ENCODE peak calls at places on chromosomes 5 and 9, in eight cellular contexts. One of them, this sample, is unnamed.

GRCh38 chr9:85212209-85212608 is 529.5 kb downstream of the AGTPBP1 start:
- DNase-seq in Peyer's patch: no peak
- DNase-seq in spleen: no peak
- DNase-seq in A549: peak; percentile 2
- DNase-seq in uterus: no peak
- DNase-seq in K562: no peak
- DNase-seq in body of pancreas: no peak
- DNase-seq in IMR-90: no peak
- DNase-seq in this sample: no peak

GRCh38 chr5:2355859-2356258 is 395.6 kb downstream of the IRX2 start:
- DNase-seq in Peyer's patch: no peak
- DNase-seq in A549: no peak
- DNase-seq in body of pancreas: no peak
- DNase-seq in IMR-90: no peak
- DNase-seq in uterus: no peak
- DNase-seq in K562: no peak
- DNase-seq in spleen: no peak
- DNase-seq in this sample: no peak

GRCh38 chr5:120934003-120934402 is 469.9 kb downstream of the PRR16 start:
- DNase-seq in Peyer's patch: no peak
- DNase-seq in K562: no peak
- DNase-seq in A549: no peak
- DNase-seq in body of pancreas: no peak
- DNase-seq in uterus: no peak
- DNase-seq in spleen: no peak
- DNase-seq in IMR-90: no peak
- DNase-seq in this sample: no peak

GRCh38 chr9:131011274-131012022 is 2.5 kb downstream of the LAMC3 start:
- DNase-seq in K562: peak; percentile 72
- DNase-seq in Peyer's patch: no peak
- DNase-seq in A549: no peak
- DNase-seq in body of pancreas: no peak
- DNase-seq in IMR-90: no peak
- DNase-seq in uterus: no peak
- DNase-seq in spleen: no peak
- DNase-seq in this sample: peak; percentile 18

GRCh38 chr9:138070815-138071214 is 193.2 kb downstream of the CACNA1B start:
- DNase-seq in Peyer's patch: peak; percentile 15
- DNase-seq in A549: no peak
- DNase-seq in spleen: peak; percentile 33
- DNase-seq in IMR-90: no peak
- DNase-seq in uterus: peak; percentile 4
- DNase-seq in K562: no peak
- DNase-seq in body of pancreas: peak; percentile 2
- DNase-seq in this sample: no peak

GRCh38 chr9:2967779-2968178 is 123.9 kb upstream of the PUM3 start:
- DNase-seq in spleen: no peak
- DNase-seq in K562: no peak
- DNase-seq in IMR-90: no peak
- DNase-seq in uterus: no peak
- DNase-seq in Peyer's patch: no peak
- DNase-seq in body of pancreas: no peak
- DNase-seq in A549: no peak
- DNase-seq in this sample: no peak

GRCh38 chr9:107172160-107172978 is 110.7 kb upstream of the RAD23B start:
- DNase-seq in Peyer's patch: peak; percentile 73
- DNase-seq in uterus: peak; percentile 76
- DNase-seq in K562: peak; percentile 70
- DNase-seq in IMR-90: peak; percentile 78
- DNase-seq in spleen: peak; percentile 78
- DNase-seq in A549: peak; percentile 75
- DNase-seq in body of pancreas: peak; percentile 75
- DNase-seq in this sample: peak; percentile 56

GRCh38 chr5:3278643-3279042 is 317.0 kb upstream of the IRX1 start:
- DNase-seq in IMR-90: no peak
- DNase-seq in A549: no peak
- DNase-seq in body of pancreas: no peak
- DNase-seq in K562: no peak
- DNase-seq in Peyer's patch: no peak
- DNase-seq in spleen: no peak
- DNase-seq in uterus: no peak
- DNase-seq in this sample: no peak

GRCh38 chr9:27572918-27573698 is at the start of gene C9orf72:
- DNase-seq in IMR-90: peak; percentile 31
- DNase-seq in body of pancreas: peak; percentile 78
- DNase-seq in K562: peak; percentile 72
- DNase-seq in spleen: peak; percentile 96
- DNase-seq in Peyer's patch: peak; percentile 95
- DNase-seq in A549: no peak
- DNase-seq in uterus: peak; percentile 83
- DNase-seq in this sample: peak; percentile 91

GRCh38 chr9:77523891-77524290 is 124.2 kb downstream of the GNA14 start:
- DNase-seq in K562: no peak
- DNase-seq in IMR-90: no peak
- DNase-seq in spleen: no peak
- DNase-seq in uterus: no peak
- DNase-seq in body of pancreas: no peak
- DNase-seq in Peyer's patch: no peak
- DNase-seq in A549: peak; percentile 36
- DNase-seq in this sample: no peak

GRCh38 chr9:88503101-88503844 is 31.7 kb upstream of the NXNL2 start:
- DNase-seq in uterus: no peak
- DNase-seq in spleen: peak; percentile 56
- DNase-seq in A549: no peak
- DNase-seq in Peyer's patch: no peak
- DNase-seq in IMR-90: no peak
- DNase-seq in body of pancreas: no peak
- DNase-seq in K562: no peak
- DNase-seq in this sample: no peak

GRCh38 chr5:54469655-54470054 is 14.2 kb downstream of the HSPB3 start:
- DNase-seq in IMR-90: peak; percentile 18
- DNase-seq in K562: no peak
- DNase-seq in spleen: no peak
- DNase-seq in body of pancreas: no peak
- DNase-seq in uterus: no peak
- DNase-seq in A549: no peak
- DNase-seq in Peyer's patch: no peak
- DNase-seq in this sample: no peak

GRCh38 chr9:132729235-132729890 is 59.1 kb downstream of the GTF3C4 start:
- DNase-seq in Peyer's patch: no peak
- DNase-seq in uterus: no peak
- DNase-seq in IMR-90: no peak
- DNase-seq in K562: no peak
- DNase-seq in body of pancreas: peak; percentile 24
- DNase-seq in spleen: no peak
- DNase-seq in A549: no peak
- DNase-seq in this sample: peak; percentile 9
- H3K27ac ChIP-seq in Peyer's patch: no peak overlapping the region
- H3K27ac ChIP-seq in uterus: no peak overlapping the region
- H3K27ac ChIP-seq in IMR-90: no peak overlapping the region
- H3K27ac ChIP-seq in K562: no peak overlapping the region
- H3K27ac ChIP-seq in body of pancreas: no peak overlapping the region
- H3K27ac ChIP-seq in spleen: no peak overlapping the region
- H3K27ac ChIP-seq in A549: no peak overlapping the region
- H3K27ac ChIP-seq in this sample: no peak overlapping the region

GRCh38 chr5:39547548-39548154 is 122.9 kb upstream of the DAB2 start:
- DNase-seq in IMR-90: peak; percentile 68
- DNase-seq in uterus: peak; percentile 34
- DNase-seq in A549: peak; percentile 56
- DNase-seq in spleen: no peak
- DNase-seq in body of pancreas: peak; percentile 47
- DNase-seq in K562: peak; percentile 37
- DNase-seq in Peyer's patch: no peak
- DNase-seq in this sample: no peak

GRCh38 chr5:39539470-39539869 is 114.7 kb upstream of the DAB2 start:
- DNase-seq in IMR-90: no peak
- DNase-seq in K562: no peak
- DNase-seq in spleen: no peak
- DNase-seq in uterus: no peak
- DNase-seq in Peyer's patch: no peak
- DNase-seq in A549: no peak
- DNase-seq in body of pancreas: no peak
- DNase-seq in this sample: no peak

GRCh38 chr5:39543335-39543734 is 118.6 kb upstream of the DAB2 start:
- DNase-seq in Peyer's patch: no peak
- DNase-seq in K562: no peak
- DNase-seq in spleen: no peak
- DNase-seq in uterus: no peak
- DNase-seq in A549: peak; percentile 10
- DNase-seq in body of pancreas: no peak
- DNase-seq in IMR-90: peak; percentile 27
- DNase-seq in this sample: no peak

GRCh38 chr5:39541920-39542319 is 117.1 kb upstream of the DAB2 start:
- DNase-seq in A549: no peak
- DNase-seq in uterus: no peak
- DNase-seq in IMR-90: peak; percentile 17
- DNase-seq in spleen: no peak
- DNase-seq in body of pancreas: no peak
- DNase-seq in K562: no peak
- DNase-seq in Peyer's patch: no peak
- DNase-seq in this sample: no peak

DNA sequence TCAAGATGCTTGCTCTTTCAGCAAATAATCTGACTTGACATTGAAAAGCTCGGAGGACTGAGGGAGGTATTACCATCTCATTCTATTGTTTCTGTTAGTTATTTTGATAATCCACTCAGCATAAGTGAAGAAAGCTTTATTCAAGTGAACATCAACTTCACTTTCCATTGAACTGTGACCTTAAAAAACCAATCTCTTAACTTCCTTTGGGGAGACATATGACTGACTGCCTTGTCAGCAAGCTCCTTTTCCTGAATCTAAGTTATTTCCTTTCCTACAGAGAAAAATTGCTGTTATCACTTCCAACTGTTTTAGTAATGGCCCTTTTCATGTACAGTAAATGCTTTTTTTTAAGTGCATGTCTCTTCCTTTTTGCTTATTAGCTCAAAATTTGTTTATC is 117.7 kb upstream of the DAB2 start:
- DNase-seq in spleen: no peak
- DNase-seq in body of pancreas: no peak
- DNase-seq in Peyer's patch: no peak
- DNase-seq in A549: no peak
- DNase-seq in uterus: no peak
- DNase-seq in IMR-90: no peak
- DNase-seq in K562: no peak
- DNase-seq in this sample: no peak
- TF ChIP-seq POLR2A in spleen: no peak
- TF ChIP-seq POLR2A in body of pancreas: no peak
- TF ChIP-seq POLR2A in Peyer's patch: no peak
- TF ChIP-seq POLR2A in A549: no peak
- TF ChIP-seq POLR2A in uterus: no peak
- TF ChIP-seq POLR2A in IMR-90: no peak
- TF ChIP-seq POLR2A in K562: no peak
- TF ChIP-seq POLR2A in this sample: no peak

GRCh38 chr5:107401470-107402085 is 269.2 kb downstream of the EFNA5 start:
- DNase-seq in Peyer's patch: no peak
- DNase-seq in spleen: no peak
- DNase-seq in uterus: no peak
- DNase-seq in body of pancreas: no peak
- DNase-seq in K562: no peak
- DNase-seq in A549: no peak
- DNase-seq in IMR-90: no peak
- DNase-seq in this sample: no peak
- H3K4me1 ChIP-seq in Peyer's patch: no peaks in the 10 kb centered on the region
- H3K4me1 ChIP-seq in spleen: peaks cover 26% of the 10 kb centered on the region
- H3K4me1 ChIP-seq in uterus: no peaks in the 10 kb centered on the region
- H3K4me1 ChIP-seq in body of pancreas: no peaks in the 10 kb centered on the region
- H3K4me1 ChIP-seq in K562: no peaks in the 10 kb centered on the region
- H3K4me1 ChIP-seq in A549: peaks cover 30% of the 10 kb centered on the region
- H3K4me1 ChIP-seq in IMR-90: no peaks in the 10 kb centered on the region
- H3K4me1 ChIP-seq in this sample: no peaks in the 10 kb centered on the region

GRCh38 chr9:94827584-94828304 is 101.2 kb downstream of the AOPEP start:
- DNase-seq in K562: no peak
- DNase-seq in body of pancreas: no peak
- DNase-seq in A549: peak; percentile 85
- DNase-seq in IMR-90: peak; percentile 52
- DNase-seq in spleen: no peak
- DNase-seq in Peyer's patch: no peak
- DNase-seq in uterus: no peak
- DNase-seq in this sample: peak; percentile 73
- H3K27ac ChIP-seq in K562: no peak overlapping the region
- H3K27ac ChIP-seq in body of pancreas: no peak overlapping the region
- H3K27ac ChIP-seq in A549: peak overlapping the region; percentile 80
- H3K27ac ChIP-seq in IMR-90: peak overlapping the region; percentile 67
- H3K27ac ChIP-seq in spleen: no peak overlapping the region
- H3K27ac ChIP-seq in Peyer's patch: no peak overlapping the region
- H3K27ac ChIP-seq in uterus: peak overlapping the region; percentile 81
- H3K27ac ChIP-seq in this sample: peak overlapping the region; percentile 63

DNA sequence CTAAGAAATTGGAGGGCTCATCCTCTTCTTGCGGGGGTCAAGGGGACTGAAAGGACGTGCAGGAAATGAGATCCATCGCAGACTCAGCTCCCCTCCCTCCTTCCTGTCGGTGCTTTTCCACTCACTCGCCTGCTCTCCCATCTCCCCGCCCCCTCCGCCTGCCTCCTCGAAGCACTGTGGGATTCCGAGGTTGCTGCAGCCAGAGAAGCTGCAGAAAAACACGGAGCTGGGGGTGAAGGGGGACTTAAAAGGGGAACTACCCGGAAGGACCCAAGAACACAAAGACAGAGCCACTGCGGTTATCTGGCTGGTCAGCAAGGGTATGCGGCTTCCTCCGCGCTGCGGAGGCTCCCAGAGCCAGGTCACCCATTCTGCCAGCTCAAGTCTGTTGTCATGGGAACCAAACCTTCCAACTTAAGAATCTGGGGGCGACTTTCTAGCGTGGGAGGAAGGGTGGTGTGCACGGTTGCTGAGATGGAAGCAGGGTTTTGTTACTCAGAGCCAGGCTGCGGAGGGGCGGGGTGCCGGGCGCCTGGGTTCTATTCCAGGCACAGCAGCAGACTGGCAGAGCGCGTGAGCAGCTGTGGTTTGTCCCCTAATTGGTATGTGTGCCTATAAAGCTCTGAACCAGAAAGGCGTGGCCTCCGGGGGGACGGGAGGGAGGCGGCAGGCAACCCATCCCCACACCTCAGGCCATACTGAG is 24.9 kb downstream of the PCDHGC5 start:
- DNase-seq in spleen: peak; percentile 87
- DNase-seq in Peyer's patch: no peak
- DNase-seq in uterus: peak; percentile 88
- DNase-seq in A549: no peak
- DNase-seq in IMR-90: peak; percentile 87
- DNase-seq in K562: no peak
- DNase-seq in body of pancreas: peak; percentile 73
- DNase-seq in this sample: peak; percentile 64
- TF ChIP-seq POLR2A in spleen: no peak
- TF ChIP-seq POLR2A in Peyer's patch: no peak
- TF ChIP-seq POLR2A in uterus: no peak
- TF ChIP-seq POLR2A in A549: no peak
- TF ChIP-seq POLR2A in IMR-90: peak; percentile 56
- TF ChIP-seq POLR2A in K562: no peak
- TF ChIP-seq POLR2A in body of pancreas: no peak
- TF ChIP-seq POLR2A in this sample: no peak

GRCh38 chr5:39201795-39202593 is 17.4 kb downstream of the FYB1 start:
- DNase-seq in A549: no peak
- DNase-seq in Peyer's patch: no peak
- DNase-seq in spleen: no peak
- DNase-seq in body of pancreas: no peak
- DNase-seq in uterus: no peak
- DNase-seq in K562: no peak
- DNase-seq in IMR-90: no peak
- DNase-seq in this sample: no peak
- H3K4me1 ChIP-seq in A549: peaks cover 28% of the 10 kb centered on the region
- H3K4me1 ChIP-seq in Peyer's patch: no peaks in the 10 kb centered on the region
- H3K4me1 ChIP-seq in spleen: peaks cover 94% of the 10 kb centered on the region
- H3K4me1 ChIP-seq in body of pancreas: no peaks in the 10 kb centered on the region
- H3K4me1 ChIP-seq in uterus: no peaks in the 10 kb centered on the region
- H3K4me1 ChIP-seq in K562: peaks cover 31% of the 10 kb centered on the region
- H3K4me1 ChIP-seq in IMR-90: no peaks in the 10 kb centered on the region
- H3K4me1 ChIP-seq in this sample: no peaks in the 10 kb centered on the region